ENCODE peak calls at places on chromosomes 2 and 18, in five cellular contexts. One of them, this sample, is unnamed.

GRCh38 chr2:15170068-15170775 is 390.9 kb downstream of the NBAS start:
- DNase-seq in uterus: no peak
- DNase-seq in lower lobe of right lung: no peak
- DNase-seq in fibroblast of villous mesenchyme: no peak
- DNase-seq in tibial artery: no peak
- DNase-seq in this sample: no peak

GRCh38 chr2:97951155-97951670 is 44.5 kb downstream of the TMEM131 start:
- DNase-seq in tibial artery: no peak
- DNase-seq in uterus: no peak
- DNase-seq in lower lobe of right lung: no peak
- DNase-seq in fibroblast of villous mesenchyme: no peak
- DNase-seq in this sample: no peak

GRCh38 chr2:67255933-67256615 is 141.1 kb upstream of the ETAA1 start:
- DNase-seq in lower lobe of right lung: no peak
- DNase-seq in fibroblast of villous mesenchyme: peak
- DNase-seq in uterus: no peak
- DNase-seq in tibial artery: no peak
- DNase-seq in this sample: no peak

GRCh38 chr2:159179696-159180095 is 106.8 kb downstream of the WDSUB1 start:
- DNase-seq in tibial artery: no peak
- DNase-seq in lower lobe of right lung: no peak
- DNase-seq in fibroblast of villous mesenchyme: no peak
- DNase-seq in uterus: no peak
- DNase-seq in this sample: no peak

GRCh38 chr2:41395692-41396091 is 652.1 kb upstream of the PKDCC start:
- DNase-seq in tibial artery: no peak
- DNase-seq in uterus: no peak
- DNase-seq in fibroblast of villous mesenchyme: no peak
- DNase-seq in lower lobe of right lung: no peak
- DNase-seq in this sample: no peak

GRCh38 chr2:167534443-167534842 is 646.2 kb downstream of the XIRP2 start:
- DNase-seq in uterus: no peak
- DNase-seq in lower lobe of right lung: no peak
- DNase-seq in fibroblast of villous mesenchyme: no peak
- DNase-seq in tibial artery: no peak
- DNase-seq in this sample: peak

GRCh38 chr2:234970467-234970866 is 18.6 kb downstream of the SH3BP4 start:
- DNase-seq in tibial artery: no peak
- DNase-seq in fibroblast of villous mesenchyme: peak
- DNase-seq in lower lobe of right lung: no peak
- DNase-seq in uterus: no peak
- DNase-seq in this sample: peak

GRCh38 chr2:36369711-36370110 is 14.1 kb downstream of the CRIM1 start:
- DNase-seq in lower lobe of right lung: no peak
- DNase-seq in uterus: no peak
- DNase-seq in tibial artery: no peak
- DNase-seq in fibroblast of villous mesenchyme: no peak
- DNase-seq in this sample: no peak

GRCh38 chr18:22066083-22066485 is 103.3 kb upstream of the GATA6 start:
- DNase-seq in fibroblast of villous mesenchyme: no peak
- DNase-seq in tibial artery: no peak
- DNase-seq in lower lobe of right lung: no peak
- DNase-seq in uterus: no peak
- DNase-seq in this sample: no peak

GRCh38 chr18:65352183-65352582 is 398.6 kb upstream of the CDH7 start:
- DNase-seq in lower lobe of right lung: no peak
- DNase-seq in tibial artery: no peak
- DNase-seq in fibroblast of villous mesenchyme: no peak
- DNase-seq in uterus: no peak
- DNase-seq in this sample: no peak

GRCh38 chr2:223945755-223946154 is 620 bp upstream of the WDFY1 start:
- DNase-seq in lower lobe of right lung: no peak
- DNase-seq in tibial artery: no peak
- DNase-seq in uterus: no peak
- DNase-seq in fibroblast of villous mesenchyme: no peak
- DNase-seq in this sample: no peak

GRCh38 chr2:147378403-147378802 is 466.4 kb upstream of the ACVR2A start:
- DNase-seq in tibial artery: no peak
- DNase-seq in fibroblast of villous mesenchyme: no peak
- DNase-seq in lower lobe of right lung: no peak
- DNase-seq in uterus: no peak
- DNase-seq in this sample: peak

GRCh38 chr18:54883816-54884604 is 55.7 kb downstream of the RAB27B start:
- DNase-seq in fibroblast of villous mesenchyme: no peak
- DNase-seq in tibial artery: no peak
- DNase-seq in lower lobe of right lung: no peak
- DNase-seq in uterus: no peak
- DNase-seq in this sample: no peak

GRCh38 chr18:54888933-54889332 is 60.7 kb downstream of the RAB27B start:
- DNase-seq in lower lobe of right lung: no peak
- DNase-seq in fibroblast of villous mesenchyme: peak
- DNase-seq in uterus: no peak
- DNase-seq in tibial artery: no peak
- DNase-seq in this sample: no peak

GRCh38 chr18:54888378-54888777 is 60.1 kb downstream of the RAB27B start:
- DNase-seq in uterus: no peak
- DNase-seq in fibroblast of villous mesenchyme: no peak
- DNase-seq in lower lobe of right lung: no peak
- DNase-seq in tibial artery: no peak
- DNase-seq in this sample: no peak
- TF ChIP-seq CTCF in uterus: no peak
- TF ChIP-seq CTCF in fibroblast of villous mesenchyme: no peak
- TF ChIP-seq CTCF in lower lobe of right lung: no peak
- TF ChIP-seq CTCF in tibial artery: no peak
- TF ChIP-seq CTCF in this sample: no peak

GRCh38 chr2:222355860-222356259 is 57.1 kb upstream of the PAX3 start:
- DNase-seq in tibial artery: no peak
- DNase-seq in lower lobe of right lung: no peak
- DNase-seq in fibroblast of villous mesenchyme: peak
- DNase-seq in uterus: no peak
- DNase-seq in this sample: no peak

GRCh38 chr2:222351035-222351434 is 52.2 kb upstream of the PAX3 start:
- DNase-seq in fibroblast of villous mesenchyme: no peak
- DNase-seq in tibial artery: no peak
- DNase-seq in uterus: no peak
- DNase-seq in lower lobe of right lung: no peak
- DNase-seq in this sample: no peak

GRCh38 chr2:222352981-222353380 is 54.2 kb upstream of the PAX3 start:
- DNase-seq in uterus: no peak
- DNase-seq in tibial artery: no peak
- DNase-seq in lower lobe of right lung: no peak
- DNase-seq in fibroblast of villous mesenchyme: no peak
- DNase-seq in this sample: no peak

GRCh38 chr2:222357930-222358329 is 59.1 kb upstream of the PAX3 start:
- DNase-seq in lower lobe of right lung: no peak
- DNase-seq in tibial artery: no peak
- DNase-seq in uterus: no peak
- DNase-seq in fibroblast of villous mesenchyme: no peak
- DNase-seq in this sample: no peak

DNA sequence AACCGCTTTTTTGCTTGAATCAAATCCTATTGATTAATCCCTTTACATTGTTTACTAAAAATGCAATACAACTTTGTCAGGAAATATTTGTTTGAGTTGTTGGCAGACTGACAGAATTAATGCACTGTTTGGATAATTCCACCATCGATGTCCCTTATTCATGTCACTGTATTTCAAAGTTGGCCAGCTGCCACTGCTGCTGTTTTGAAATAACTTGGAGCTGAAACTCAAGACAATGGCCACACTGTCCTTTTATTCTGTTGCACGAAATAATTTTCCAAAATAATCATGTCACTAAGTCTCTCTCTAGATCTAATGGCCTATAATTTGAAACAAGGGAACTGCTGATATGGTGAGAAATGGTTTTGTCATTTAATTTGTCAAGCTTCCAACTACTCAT is 55.2 kb upstream of the PAX3 start:
- DNase-seq in fibroblast of villous mesenchyme: no peak
- DNase-seq in lower lobe of right lung: no peak
- DNase-seq in uterus: no peak
- DNase-seq in tibial artery: no peak
- DNase-seq in this sample: no peak
- H3K4me3 ChIP-seq in fibroblast of villous mesenchyme: no peak
- H3K4me3 ChIP-seq in lower lobe of right lung: no peak
- H3K4me3 ChIP-seq in uterus: no peak
- H3K4me3 ChIP-seq in tibial artery: no peak
- H3K4me3 ChIP-seq in this sample: no peak

DNA sequence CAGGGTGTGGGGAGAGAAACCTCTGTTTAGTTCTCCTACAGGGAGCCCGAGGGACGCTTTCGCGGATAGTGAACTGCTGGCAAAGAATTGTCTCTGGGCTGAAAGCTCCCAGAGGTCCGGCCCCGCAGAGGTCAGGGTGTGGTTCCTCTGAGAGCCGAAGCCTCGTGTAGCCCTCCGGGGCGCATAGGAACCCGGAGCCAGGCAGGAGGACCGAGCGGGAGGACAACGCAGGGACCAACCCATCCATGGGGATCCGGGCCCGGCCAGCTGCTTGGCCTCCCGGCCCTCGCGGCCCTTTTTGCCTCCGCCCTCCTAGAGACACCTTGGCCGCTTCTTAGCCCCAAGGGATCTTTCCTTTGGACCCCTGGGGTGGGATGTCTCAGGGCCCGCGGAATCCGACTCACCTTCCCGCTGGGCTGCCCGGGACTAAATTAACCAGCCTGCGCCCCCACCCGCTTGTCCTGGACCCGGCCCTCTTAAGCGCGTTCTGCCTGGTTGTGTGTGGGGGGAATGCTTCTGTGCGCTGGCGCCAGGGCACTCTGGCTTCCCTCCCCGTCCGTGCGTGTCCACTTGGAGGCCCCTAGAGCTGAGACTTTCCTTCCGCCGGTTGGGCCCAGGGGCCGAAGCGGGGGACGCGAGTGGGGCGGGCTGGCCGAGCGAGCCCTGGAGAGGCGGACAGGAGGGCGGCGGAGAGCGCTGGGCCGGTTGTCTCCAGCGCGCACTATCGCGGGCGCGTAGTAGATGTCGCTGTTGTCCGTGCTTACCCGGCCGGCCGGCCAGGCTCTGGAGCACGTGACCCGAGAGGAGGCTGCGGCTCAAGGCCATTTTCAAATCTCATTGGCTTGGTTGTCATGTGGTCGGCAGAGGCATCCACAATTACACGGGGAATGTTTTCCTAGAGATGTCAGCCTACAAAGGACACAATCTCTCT is at the start of gene HOXD10:
- DNase-seq in lower lobe of right lung: no peak
- DNase-seq in tibial artery: no peak
- DNase-seq in fibroblast of villous mesenchyme: peak
- DNase-seq in uterus: peak
- DNase-seq in this sample: no peak
- TF ChIP-seq CTCF in lower lobe of right lung: no peak
- TF ChIP-seq CTCF in tibial artery: peak
- TF ChIP-seq CTCF in fibroblast of villous mesenchyme: no peak
- TF ChIP-seq CTCF in uterus: peak
- TF ChIP-seq CTCF in this sample: no peak

GRCh38 chr2:38600242-38600891 is 2.4 kb downstream of the HNRNPLL start:
- DNase-seq in uterus: no peak
- DNase-seq in fibroblast of villous mesenchyme: no peak
- DNase-seq in tibial artery: no peak
- DNase-seq in lower lobe of right lung: no peak
- DNase-seq in this sample: no peak

GRCh38 chr2:38601061-38601460 is 1.7 kb downstream of the HNRNPLL start:
- DNase-seq in lower lobe of right lung: no peak
- DNase-seq in uterus: no peak
- DNase-seq in tibial artery: no peak
- DNase-seq in fibroblast of villous mesenchyme: no peak
- DNase-seq in this sample: no peak

GRCh38 chr2:38602136-38602731 is 494 bp downstream of the HNRNPLL start:
- DNase-seq in uterus: peak
- DNase-seq in tibial artery: peak
- DNase-seq in fibroblast of villous mesenchyme: no peak
- DNase-seq in lower lobe of right lung: peak
- DNase-seq in this sample: no peak

GRCh38 chr2:38602732-38603401 is at the start of gene HNRNPLL:
- DNase-seq in tibial artery: peak
- DNase-seq in fibroblast of villous mesenchyme: peak
- DNase-seq in lower lobe of right lung: peak
- DNase-seq in uterus: peak
- DNase-seq in this sample: peak

DNA sequence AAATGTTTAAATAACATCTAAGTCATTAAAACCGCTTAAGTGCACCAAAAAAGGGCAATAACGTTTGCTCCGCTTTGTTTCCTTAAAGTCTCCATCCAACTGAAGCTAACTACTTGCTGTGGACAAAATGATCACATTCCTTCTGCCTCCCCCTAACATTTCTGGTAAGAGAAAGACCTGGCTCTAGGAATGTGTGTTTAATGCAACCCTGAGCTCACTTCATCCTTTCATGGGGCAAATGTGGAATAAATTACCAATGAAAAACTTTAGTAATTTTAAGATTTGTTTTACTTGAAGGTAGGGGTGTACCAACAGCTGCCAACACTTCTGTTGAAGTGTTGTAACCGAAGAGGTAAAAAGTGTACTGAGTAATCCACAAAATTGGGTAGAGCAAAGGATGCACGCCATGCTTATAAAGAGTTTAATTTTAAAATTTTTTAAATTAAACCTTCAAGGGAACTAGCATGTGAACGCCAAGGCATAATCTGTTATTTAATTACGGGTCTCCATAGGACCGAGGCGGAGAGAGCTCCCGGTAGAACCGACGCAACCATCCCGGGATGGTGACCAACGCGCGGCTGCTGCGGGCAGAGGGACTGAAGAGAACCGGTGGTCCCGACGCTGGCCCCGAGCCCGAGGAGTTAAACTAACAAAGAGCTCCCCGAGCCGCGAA is 1.1 kb downstream of the HNRNPLL start:
- DNase-seq in uterus: no peak
- DNase-seq in tibial artery: no peak
- DNase-seq in fibroblast of villous mesenchyme: peak
- DNase-seq in lower lobe of right lung: no peak
- DNase-seq in this sample: no peak
- H3K4me3 ChIP-seq in uterus: peak
- H3K4me3 ChIP-seq in tibial artery: peak
- H3K4me3 ChIP-seq in fibroblast of villous mesenchyme: peak
- H3K4me3 ChIP-seq in lower lobe of right lung: peak
- H3K4me3 ChIP-seq in this sample: peak